ENCODE peak calls at places on chromosomes 13 and 19, in five cellular contexts. O, R, C, U and K are unnamed samples.

GRCh38 chr19:31272707-31273106 is 76.5 kb downstream of the TSHZ3 start:
- DNase-seq in O (no peak), R (no peak), C (no peak), U (no peak), K (no peak)

GRCh38 chr13:95403349-95404140 is 102.3 kb upstream of the ABCC4 start:
- DNase-seq in O (peak; percentile 13), R (no peak), C (no peak), U (no peak), K (no peak)

GRCh38 chr13:48431987-48432615 is 19.2 kb upstream of the LPAR6 start:
- DNase-seq in O (no peak), R (no peak), C (no peak), U (no peak), K (no peak)

GRCh38 chr13:66803759-66804456 is 426.2 kb downstream of the PCDH9 start:
- DNase-seq in O (no peak), R (no peak), C (no peak), U (no peak), K (no peak)

GRCh38 chr13:19991531-19991930 is 33.0 kb downstream of the ZMYM2 start:
- DNase-seq in O (no peak), R (no peak), C (no peak), U (no peak), K (no peak)

GRCh38 chr13:28704919-28705318 is 13.9 kb downstream of the SLC46A3 start:
- DNase-seq in O (no peak), R (no peak), C (no peak), U (no peak), K (no peak)

GRCh38 chr19:16252459-16253205 is 54.9 kb downstream of the AP1M1 start:
- DNase-seq in O (no peak), R (no peak), C (no peak), U (no peak), K (no peak)

GRCh38 chr19:44658069-44658727 is 13.1 kb upstream of the CEACAM19 start:
- DNase-seq in O (no peak), R (no peak), C (no peak), U (no peak), K (no peak)

GRCh38 chr13:22064854-22065646 is 394.2 kb downstream of the FGF9 start:
- DNase-seq in O (no peak), R (no peak), C (no peak), U (no peak), K (no peak)

GRCh38 chr13:105087941-105088340 is 1447.5 kb downstream of the EFNB2 start:
- DNase-seq in O (peak; percentile 9), R (no peak), C (no peak), U (no peak), K (no peak)

GRCh38 chr19:13146763-13147563 is 3.2 kb downstream of the STX10 start:
- DNase-seq in O (no peak), R (no peak), C (no peak), U (peak; percentile 25), K (no peak)

GRCh38 chr13:67224148-67224846 is 5.8 kb downstream of the PCDH9 start:
- DNase-seq in O (peak; percentile 91), R (peak; percentile 37), C (peak; percentile 71), U (peak; percentile 89), K (no peak)

GRCh38 chr13:20512042-20512683 is 13.5 kb downstream of the CRYL1 start:
- DNase-seq in O (no peak), R (no peak), C (no peak), U (no peak), K (no peak)

GRCh38 chr19:13208131-13208963 is 58.1 kb downstream of the IER2 start:
- DNase-seq in O (no peak), R (peak; percentile 10), C (no peak), U (no peak), K (no peak)

GRCh38 chr19:30854661-30855060 is 482.5 kb downstream of the ZNF536 start:
- DNase-seq in O (no peak), R (no peak), C (no peak), U (no peak), K (no peak)

GRCh38 chr13:20939662-20940061 is 37.1 kb upstream of the XPO4 start:
- DNase-seq in O (no peak), R (no peak), C (peak; percentile 25), U (no peak), K (no peak)

GRCh38 chr19:13092608-13093260 is 9.9 kb downstream of the LYL1 start:
- DNase-seq in O (no peak), R (no peak), C (no peak), U (no peak), K (no peak)

GRCh38 chr19:19643158-19644053 is at the start of gene GMIP:
- DNase-seq in O (peak; percentile 85), R (no peak), C (peak; percentile 84), U (peak; percentile 84), K (no peak)

GRCh38 chr13:108115739-108116138 is 99.6 kb downstream of the LIG4 start:
- DNase-seq in O (no peak), R (no peak), C (no peak), U (no peak), K (no peak)

GRCh38 chr19:52492991-52493470 is 34.4 kb upstream of the ZNF808 start:
- DNase-seq in O (peak; percentile 73), R (no peak), C (peak; percentile 13), U (no peak), K (no peak)

GRCh38 chr19:46442808-46443450 is 14.2 kb upstream of the PNMA8C start:
- DNase-seq in O (no peak), R (peak; percentile 14), C (peak; percentile 15), U (peak; percentile 62), K (no peak)

GRCh38 chr13:23871616-23872220 is 17.5 kb downstream of the MIPEP start:
- DNase-seq in O (no peak), R (no peak), C (no peak), U (no peak), K (no peak)

GRCh38 chr13:63481334-63481733 is 2065.7 kb upstream of the PCDH20 start:
- DNase-seq in O (no peak), R (peak; percentile 2), C (no peak), U (no peak), K (no peak)

GRCh38 chr19:43872547-43873336 is 45.6 kb downstream of the ZNF283 start:
- DNase-seq in O (no peak), R (no peak), C (no peak), U (no peak), K (no peak)

GRCh38 chr19:10736189-10736588 is 18.3 kb downstream of the DNM2 start:
- DNase-seq in O (no peak), R (no peak), C (no peak), U (no peak), K (no peak)

GRCh38 chr13:112983428-112984196 is 14.6 kb downstream of the MCF2L start:
- DNase-seq in O (peak; percentile 83), R (no peak), C (peak; percentile 54), U (no peak), K (no peak)

GRCh38 chr13:30679483-30680330 is 55.6 kb upstream of the ALOX5AP start:
- DNase-seq in O (peak; percentile 29), R (no peak), C (no peak), U (no peak), K (no peak)

GRCh38 chr19:53332484-53332883 is 1.1 kb upstream of the ZNF845 start:
- DNase-seq in O (no peak), R (no peak), C (no peak), U (no peak), K (no peak)

GRCh38 chr13:29693297-29693945 is 97.9 kb upstream of the SLC7A1 start:
- DNase-seq in O (no peak), R (no peak), C (no peak), U (peak; percentile 94), K (no peak)

GRCh38 chr13:59514316-59514715 is 649.4 kb downstream of the DIAPH3 start:
- DNase-seq in O (no peak), R (no peak), C (no peak), U (no peak), K (no peak)
- H3K4me3 ChIP-seq in O (no peak overlapping the region), R (no peak overlapping the region), C (no peak overlapping the region), U (no peak overlapping the region), K (no peak overlapping the region)

DNA sequence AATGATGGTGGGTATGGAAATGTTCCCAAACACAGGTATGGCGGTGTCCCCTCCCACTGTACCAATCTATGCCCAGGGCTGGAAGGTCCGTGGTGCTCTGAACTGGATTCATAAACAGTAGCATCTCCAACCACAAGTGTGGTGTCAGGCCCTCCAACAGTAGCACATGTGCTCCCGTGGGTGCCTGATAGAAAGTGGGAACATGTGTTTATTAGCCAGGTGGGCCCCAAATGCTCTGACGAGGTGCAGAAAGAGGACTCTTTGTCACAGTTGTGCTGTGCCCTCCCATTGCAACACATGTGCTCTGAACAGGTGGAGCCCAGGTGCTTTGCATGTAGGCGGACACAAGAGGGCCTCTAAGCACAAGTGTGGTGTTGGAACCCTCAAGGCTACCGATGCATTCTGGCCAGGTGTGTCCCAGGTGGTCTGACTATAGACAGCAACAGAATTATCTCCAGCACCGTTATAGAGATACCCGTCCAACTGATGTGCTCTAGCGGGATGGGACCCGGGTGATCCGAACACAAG is 75.4 kb upstream of the ZNF30 start:
- DNase-seq in O (peak; percentile 26), R (no peak), C (no peak), U (no peak), K (no peak)
- TF ChIP-seq CTCF in O (peak; percentile 8), R (no peak), C (no peak), U (no peak), K (no peak)

DNA sequence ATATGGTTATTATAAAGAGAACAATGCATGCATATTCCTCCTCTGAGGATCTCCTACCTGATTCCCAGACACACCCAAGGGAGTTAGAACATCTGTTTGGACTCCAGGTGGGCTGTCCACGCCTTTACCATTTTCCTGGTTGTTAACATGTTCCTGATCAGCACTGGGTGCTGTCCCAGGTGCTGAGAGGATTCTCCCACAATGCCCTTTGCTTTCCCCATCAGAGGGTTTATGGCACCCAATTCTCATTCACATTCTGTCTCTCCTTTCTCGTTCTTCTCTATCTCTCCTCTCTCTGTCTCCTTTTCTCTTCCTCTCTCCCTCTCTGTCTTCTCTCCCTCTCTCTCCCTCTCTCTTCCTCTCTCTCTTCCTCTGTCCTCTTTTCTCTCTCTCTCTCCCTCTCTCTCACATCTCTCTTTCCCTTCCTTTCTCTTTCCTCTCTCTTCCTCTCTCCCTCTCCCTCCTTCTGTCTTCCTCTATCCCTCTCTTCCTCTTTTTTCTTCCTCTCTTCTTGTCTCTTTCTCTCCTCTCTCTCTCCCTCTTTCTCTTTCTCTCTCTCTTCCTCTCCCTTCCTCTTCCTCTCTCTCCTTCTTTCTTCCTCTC is 3.3 kb upstream of the RDH13 start:
- DNase-seq in O (no peak), R (no peak), C (no peak), U (no peak), K (no peak)
- H3K4me3 ChIP-seq in O (no peak overlapping the region), R (no peak overlapping the region), C (no peak overlapping the region), U (no peak overlapping the region), K (no peak overlapping the region)

DNA sequence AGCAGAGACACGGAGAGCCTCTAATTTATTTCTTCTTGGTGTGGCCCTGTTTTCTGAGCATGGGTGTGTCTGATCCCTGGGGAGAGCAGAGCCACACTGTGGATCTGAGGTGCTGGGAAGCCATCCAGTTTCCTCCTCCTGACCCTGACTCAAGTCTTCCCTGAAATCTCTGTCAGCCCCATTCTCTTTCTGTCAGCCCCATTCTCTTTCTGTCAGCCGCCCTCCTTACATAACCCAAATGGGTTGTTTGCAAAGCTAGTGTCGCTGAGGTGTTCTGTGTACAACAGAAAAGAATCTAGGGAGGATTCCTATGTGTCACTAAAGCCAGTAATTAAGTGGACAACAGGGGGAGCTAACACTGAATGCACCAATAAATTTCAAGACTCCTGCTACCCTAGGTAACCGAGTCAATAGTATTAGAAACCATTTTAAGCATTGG is 50.2 kb downstream of the LRCH1 start:
- DNase-seq in O (no peak), R (no peak), C (no peak), U (no peak), K (no peak)
- TF ChIP-seq CTCF in O (peak; percentile 17), R (no peak), C (peak; percentile 54), U (no peak), K (peak; percentile 38)